ENCODE peak calls at places on chromosome 1, in five cellular contexts. F is EH, E is endodermal cell, H is cardiac muscle cell, O is ELR. P is an unnamed sample.

GRCh38 chr1:53148123-53148522 is 5.7 kb upstream of the SLC1A7 start:
- DNase-seq in H (no peak), F (peak), O (peak), E (no peak), P (no peak)

GRCh38 chr1:86421601-86422280 is 2.2 kb upstream of the CLCA2 start:
- DNase-seq in E (no peak), H (peak), F (no peak), O (peak), P (no peak)

GRCh38 chr1:108075055-108075454 is 110.1 kb upstream of the VAV3 start:
- DNase-seq in O (no peak), E (no peak), H (no peak), F (no peak), P (no peak)

GRCh38 chr1:156987715-156988114 is 57.8 kb downstream of the ARHGEF11 start:
- DNase-seq in E (no peak), F (no peak), O (no peak), H (no peak), P (no peak)

GRCh38 chr1:11488201-11488770 is 9.3 kb downstream of the DISP3 start:
- DNase-seq in H (no peak), E (no peak), F (no peak), O (no peak), P (no peak)

GRCh38 chr1:228058981-228059535 is 23.4 kb upstream of the ARF1 start:
- DNase-seq in E (no peak), F (no peak), H (no peak), O (no peak), P (no peak)

GRCh38 chr1:200699871-200700270 is 30.2 kb upstream of the DDX59 start:
- DNase-seq in O (peak), H (no peak), E (peak), F (peak), P (no peak)

GRCh38 chr1:29517251-29518080 is 281.1 kb downstream of the PTPRU start:
- DNase-seq in E (no peak), F (no peak), O (no peak), H (no peak), P (no peak)

GRCh38 chr1:52970149-52970548 is 43.1 kb downstream of the SCP2 start:
- DNase-seq in O (peak), E (peak), F (peak), H (peak), P (no peak)